ENCODE peak calls at places on chromosomes 1 and 21, in nine cellular contexts. Y is CD8-positive, alpha-beta T cell; W is lower lobe of right lung; O is A549; C is iPS DF 6.9; F is foreskin keratinocyte; A is fibroblast of lung; P is ascending aorta; T is GM23248. V is an unnamed sample.

GRCh38 chr21:25898671-25899070 is 163.9 kb downstream of the GABPA start:
- DNase-seq in F (peak), W (no peak), P (no peak), Y (no peak), A (no peak), C (no peak), O (no peak), T (peak), V (no peak)

GRCh38 chr1:2784854-2785630 is 16.5 kb downstream of the TTC34 start:
- DNase-seq in P (no peak), F (no peak), C (no peak), T (no peak), O (no peak), Y (no peak), A (no peak), W (no peak), V (no peak)

GRCh38 chr21:36584980-36585940 is 105.3 kb upstream of the CLDN14 start:
- DNase-seq in W (no peak), A (no peak), Y (no peak), F (no peak), T (no peak), P (no peak), O (peak), C (no peak), V (no peak)

GRCh38 chr1:65281846-65282245 is 27.5 kb upstream of the DNAJC6 start:
- DNase-seq in Y (no peak), T (no peak), O (no peak), W (no peak), A (no peak), F (no peak), C (no peak), P (no peak), V (no peak)

GRCh38 chr21:44765231-44766013 is 36.2 kb downstream of the UBE2G2 start:
- DNase-seq in Y (peak), P (no peak), T (peak), O (no peak), C (no peak), A (no peak), F (no peak), W (no peak), V (no peak)

GRCh38 chr1:53737648-53738204 is 1.2 kb downstream of the GLIS1 start:
- DNase-seq in A (no peak), W (no peak), O (no peak), F (no peak), P (no peak), T (no peak), C (no peak), Y (no peak), V (no peak)

GRCh38 chr1:3003039-3003940 is 18.0 kb upstream of the ACTRT2 start:
- DNase-seq in T (no peak), P (no peak), F (no peak), W (peak), C (no peak), A (no peak), Y (no peak), O (no peak), V (no peak)

GRCh38 chr1:3463891-3464648 is 9.6 kb downstream of the ARHGEF16 start:
- DNase-seq in Y (no peak), F (no peak), P (no peak), C (no peak), W (peak), O (no peak), A (no peak), T (no peak), V (no peak)

GRCh38 chr21:43311303-43311817 is 115.6 kb downstream of the SIK1 start:
- DNase-seq in W (peak), T (no peak), A (no peak), P (no peak), Y (no peak), F (peak), C (no peak), O (no peak), V (peak)

GRCh38 chr21:44710756-44711326 is 531 bp downstream of the TSPEAR start:
- DNase-seq in W (no peak), A (no peak), C (no peak), P (no peak), T (no peak), O (no peak), Y (no peak), F (peak), V (peak)

GRCh38 chr1:24566266-24566867 is 10.5 kb downstream of the NCMAP start:
- DNase-seq in Y (no peak), F (no peak), C (no peak), A (peak), O (no peak), P (no peak), W (peak), T (no peak), V (no peak)

GRCh38 chr1:26099780-26100179 is 11.8 kb upstream of the PDIK1L start:
- DNase-seq in A (no peak), O (no peak), P (no peak), Y (no peak), C (no peak), W (no peak), F (no peak), T (no peak), V (no peak)

GRCh38 chr1:61337037-61337436 is 254.7 kb downstream of the NFIA start:
- DNase-seq in P (no peak), O (peak), Y (no peak), F (no peak), T (peak), A (no peak), W (no peak), C (no peak), V (no peak)

GRCh38 chr1:150966011-150966410 is 8.6 kb downstream of the CERS2 start:
- DNase-seq in O (no peak), P (no peak), C (no peak), Y (no peak), A (no peak), F (no peak), W (no peak), T (no peak), V (no peak)

GRCh38 chr1:41341365-41341683 is 19.9 kb upstream of the FOXO6 start:
- DNase-seq in Y (no peak), F (no peak), W (no peak), P (no peak), O (no peak), C (no peak), T (no peak), A (no peak), V (no peak)

GRCh38 chr1:168640184-168640583 is 63.8 kb downstream of the XCL1 start:
- DNase-seq in O (no peak), C (no peak), A (no peak), P (no peak), Y (no peak), F (no peak), W (no peak), T (no peak), V (no peak)

GRCh38 chr1:63928197-63929105 is 154.6 kb downstream of the ROR1 start:
- DNase-seq in Y (no peak), C (no peak), W (no peak), A (no peak), T (no peak), O (no peak), F (no peak), P (no peak), V (no peak)

GRCh38 chr1:29524285-29525065 is 288.2 kb downstream of the PTPRU start:
- DNase-seq in C (no peak), P (no peak), A (no peak), O (no peak), T (no peak), W (no peak), F (no peak), Y (no peak), V (no peak)

GRCh38 chr1:20361805-20362381 is 71.2 kb downstream of the VWA5B1 start:
- DNase-seq in C (no peak), P (no peak), F (no peak), O (peak), Y (no peak), T (peak), W (no peak), A (peak), V (peak)

GRCh38 chr1:154431586-154432373 is 26.6 kb downstream of the IL6R start:
- DNase-seq in T (peak), P (peak), O (peak), W (no peak), C (no peak), F (peak), A (peak), Y (no peak), V (no peak)

GRCh38 chr1:201566933-201567801 is 28.2 kb downstream of the NAV1 start:
- DNase-seq in C (no peak), A (no peak), W (peak), P (no peak), T (no peak), F (no peak), Y (no peak), O (no peak), V (no peak)

GRCh38 chr1:78468511-78468910 is 22.3 kb upstream of the PTGFR start:
- DNase-seq in P (no peak), F (no peak), O (no peak), T (no peak), C (no peak), W (no peak), Y (no peak), A (no peak), V (no peak)

GRCh38 chr1:10446790-10447422 is 2.9 kb upstream of the CORT start:
- DNase-seq in C (no peak), T (no peak), O (no peak), W (no peak), Y (no peak), F (no peak), A (no peak), P (no peak), V (no peak)

GRCh38 chr1:56535949-56536348 is 43.4 kb downstream of the PLPP3 start:
- DNase-seq in T (no peak), P (no peak), O (no peak), W (no peak), Y (no peak), C (no peak), A (no peak), F (no peak), V (peak)

GRCh38 chr1:112285808-112286207 is 110.2 kb upstream of the CTTNBP2NL start:
- DNase-seq in W (no peak), C (no peak), A (no peak), O (no peak), T (no peak), Y (no peak), P (no peak), F (no peak), V (no peak)

GRCh38 chr1:21926814-21927530 is 10.1 kb downstream of the HSPG2 start:
- DNase-seq in W (no peak), A (peak), P (no peak), Y (no peak), F (no peak), C (no peak), O (no peak), T (peak), V (no peak)

GRCh38 chr1:173043253-173043652 is 7.5 kb downstream of the TNFSF18 start:
- DNase-seq in W (no peak), P (no peak), Y (no peak), A (peak), O (peak), T (peak), F (no peak), C (no peak), V (no peak)

GRCh38 chr21:15010645-15011044 is 54.2 kb downstream of the NRIP1 start:
- DNase-seq in W (no peak), T (no peak), Y (no peak), P (no peak), F (no peak), O (no peak), C (no peak), A (peak), V (no peak)

GRCh38 chr1:229578168-229579100 is 19.9 kb upstream of the ABCB10 start:
- DNase-seq in C (no peak), T (no peak), F (no peak), P (no peak), W (no peak), O (no peak), A (no peak), Y (no peak), V (no peak)
- H3K27ac ChIP-seq in C (no peak), T (no peak), F (peak), P (peak), W (peak), O (no peak), A (no peak), Y (no peak), V (no peak)

GRCh38 chr1:244329591-244330317 is 122.0 kb downstream of the ADSS2 start:
- DNase-seq in F (peak), C (no peak), P (no peak), T (no peak), W (no peak), A (no peak), O (peak), Y (no peak), V (no peak)
- H3K27ac ChIP-seq in F (peak), C (no peak), P (no peak), T (no peak), W (no peak), A (no peak), O (peak), Y (no peak), V (no peak)

GRCh38 chr1:113809651-113810602 is 2.3 kb downstream of the RSBN1 start:
- DNase-seq in O (peak), F (no peak), Y (no peak), T (peak), C (no peak), P (no peak), A (peak), W (no peak), V (peak)
- H3K27ac ChIP-seq in O (peak), F (peak), Y (no peak), T (peak), C (no peak), P (no peak), A (no peak), W (no peak), V (peak)

GRCh38 chr1:239237912-239238311 is 148.5 kb upstream of the CHRM3 start:
- DNase-seq in Y (no peak), W (no peak), O (peak), A (no peak), F (no peak), T (no peak), C (no peak), P (no peak), V (no peak)

GRCh38 chr1:239233626-239234025 is 152.7 kb upstream of the CHRM3 start:
- DNase-seq in A (no peak), C (no peak), F (no peak), O (no peak), P (no peak), W (no peak), Y (no peak), T (no peak), V (peak)

GRCh38 chr1:239228451-239228850 is 157.9 kb upstream of the CHRM3 start:
- DNase-seq in F (no peak), Y (no peak), T (no peak), A (no peak), C (no peak), P (no peak), W (no peak), O (no peak), V (no peak)

DNA sequence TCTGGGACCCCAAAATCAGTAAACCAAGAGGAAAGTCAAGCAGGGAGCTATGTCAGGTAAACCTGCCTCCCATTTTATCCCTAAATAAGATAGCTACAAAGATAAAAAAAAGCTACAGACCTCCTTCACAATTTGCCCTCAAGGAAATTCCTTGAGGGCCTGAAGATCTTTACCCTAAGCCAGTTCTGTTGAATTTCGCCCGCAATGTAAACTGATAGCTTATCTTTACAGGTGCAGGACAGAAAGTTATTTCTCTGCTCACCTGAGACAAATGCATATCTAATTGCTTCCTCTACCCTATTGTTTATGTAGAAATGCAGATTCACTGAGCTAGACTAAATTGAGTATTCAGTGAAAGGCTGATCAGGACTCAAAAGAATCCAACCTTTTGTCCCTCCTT is 153.4 kb upstream of the CHRM3 start:
- DNase-seq in W (no peak), O (no peak), F (no peak), T (no peak), Y (no peak), A (no peak), C (no peak), P (no peak), V (no peak)
- H3K27ac ChIP-seq in W (no peak), O (no peak), F (no peak), T (no peak), Y (no peak), A (no peak), C (no peak), P (no peak), V (no peak)